ENCODE peak calls at places on chromosomes 16 and 17, in nine cellular contexts. One of them, this sample, is unnamed.

GRCh38 chr17:72576289-72576759 is 455.5 kb downstream of the SOX9 start:
- DNase-seq in AG09319: no peak
- DNase-seq in tibial nerve: no peak
- DNase-seq in fibroblast of the aortic adventitia: no peak
- DNase-seq in fibroblast of lung: no peak
- DNase-seq in Panc1: no peak
- DNase-seq in progenitor cell of endocrine pancreas: no peak
- DNase-seq in MM.1S: no peak
- DNase-seq in neural crest cell: peak
- DNase-seq in this sample: no peak

GRCh38 chr17:64508683-64509082 is 1.9 kb downstream of the CEP95 start:
- DNase-seq in AG09319: no peak
- DNase-seq in tibial nerve: no peak
- DNase-seq in fibroblast of the aortic adventitia: no peak
- DNase-seq in fibroblast of lung: no peak
- DNase-seq in Panc1: no peak
- DNase-seq in progenitor cell of endocrine pancreas: no peak
- DNase-seq in MM.1S: no peak
- DNase-seq in neural crest cell: no peak
- DNase-seq in this sample: no peak

GRCh38 chr17:50502643-50502990 is 5.6 kb upstream of the MYCBPAP start:
- DNase-seq in AG09319: no peak
- DNase-seq in tibial nerve: no peak
- DNase-seq in fibroblast of the aortic adventitia: no peak
- DNase-seq in fibroblast of lung: no peak
- DNase-seq in Panc1: no peak
- DNase-seq in progenitor cell of endocrine pancreas: no peak
- DNase-seq in MM.1S: no peak
- DNase-seq in neural crest cell: no peak
- DNase-seq in this sample: no peak

GRCh38 chr16:85829751-85830445 is 30.4 kb downstream of the COX4I1 start:
- DNase-seq in AG09319: no peak
- DNase-seq in tibial nerve: peak
- DNase-seq in fibroblast of the aortic adventitia: no peak
- DNase-seq in fibroblast of lung: no peak
- DNase-seq in Panc1: no peak
- DNase-seq in progenitor cell of endocrine pancreas: no peak
- DNase-seq in MM.1S: no peak
- DNase-seq in neural crest cell: no peak
- DNase-seq in this sample: no peak

GRCh38 chr16:56368545-56368944 is 56.8 kb downstream of the AMFR start:
- DNase-seq in AG09319: no peak
- DNase-seq in tibial nerve: no peak
- DNase-seq in fibroblast of the aortic adventitia: no peak
- DNase-seq in fibroblast of lung: no peak
- DNase-seq in Panc1: no peak
- DNase-seq in progenitor cell of endocrine pancreas: no peak
- DNase-seq in MM.1S: no peak
- DNase-seq in neural crest cell: no peak
- DNase-seq in this sample: no peak

GRCh38 chr17:12987120-12987519 is 30.7 kb downstream of the ELAC2 start:
- DNase-seq in AG09319: no peak
- DNase-seq in tibial nerve: no peak
- DNase-seq in fibroblast of the aortic adventitia: no peak
- DNase-seq in fibroblast of lung: no peak
- DNase-seq in Panc1: no peak
- DNase-seq in progenitor cell of endocrine pancreas: no peak
- DNase-seq in MM.1S: no peak
- DNase-seq in neural crest cell: no peak
- DNase-seq in this sample: no peak

GRCh38 chr16:85757341-85757822 is 6.5 kb upstream of the C16orf74 start:
- DNase-seq in AG09319: peak
- DNase-seq in tibial nerve: no peak
- DNase-seq in fibroblast of the aortic adventitia: peak
- DNase-seq in fibroblast of lung: peak
- DNase-seq in Panc1: no peak
- DNase-seq in progenitor cell of endocrine pancreas: no peak
- DNase-seq in MM.1S: no peak
- DNase-seq in neural crest cell: no peak
- DNase-seq in this sample: no peak

GRCh38 chr16:63038563-63039131 is 1002.4 kb upstream of the CDH8 start:
- DNase-seq in AG09319: no peak
- DNase-seq in tibial nerve: no peak
- DNase-seq in fibroblast of the aortic adventitia: no peak
- DNase-seq in fibroblast of lung: no peak
- DNase-seq in Panc1: no peak
- DNase-seq in progenitor cell of endocrine pancreas: no peak
- DNase-seq in MM.1S: no peak
- DNase-seq in neural crest cell: no peak
- DNase-seq in this sample: no peak

GRCh38 chr16:89723279-89724250 is 2.2 kb downstream of the ZNF276 start:
- DNase-seq in AG09319: no peak
- DNase-seq in tibial nerve: no peak
- DNase-seq in fibroblast of the aortic adventitia: peak
- DNase-seq in fibroblast of lung: peak
- DNase-seq in Panc1: no peak
- DNase-seq in progenitor cell of endocrine pancreas: no peak
- DNase-seq in MM.1S: no peak
- DNase-seq in neural crest cell: peak
- DNase-seq in this sample: no peak

GRCh38 chr16:85459529-85460251 is 153.4 kb upstream of the GSE1 start:
- DNase-seq in AG09319: no peak
- DNase-seq in tibial nerve: peak
- DNase-seq in fibroblast of the aortic adventitia: no peak
- DNase-seq in fibroblast of lung: no peak
- DNase-seq in Panc1: no peak
- DNase-seq in progenitor cell of endocrine pancreas: no peak
- DNase-seq in MM.1S: no peak
- DNase-seq in neural crest cell: no peak
- DNase-seq in this sample: no peak

GRCh38 chr16:695355-696089 is 5.3 kb upstream of the WDR24 start:
- DNase-seq in AG09319: no peak
- DNase-seq in tibial nerve: no peak
- DNase-seq in fibroblast of the aortic adventitia: no peak
- DNase-seq in fibroblast of lung: no peak
- DNase-seq in Panc1: no peak
- DNase-seq in progenitor cell of endocrine pancreas: no peak
- DNase-seq in MM.1S: no peak
- DNase-seq in neural crest cell: no peak
- DNase-seq in this sample: peak

GRCh38 chr17:6654816-6655731 is 3.5 kb downstream of the C17orf100 start:
- DNase-seq in AG09319: no peak
- DNase-seq in tibial nerve: no peak
- DNase-seq in fibroblast of the aortic adventitia: no peak
- DNase-seq in fibroblast of lung: peak
- DNase-seq in Panc1: no peak
- DNase-seq in progenitor cell of endocrine pancreas: no peak
- DNase-seq in MM.1S: no peak
- DNase-seq in neural crest cell: no peak
- DNase-seq in this sample: peak

GRCh38 chr16:11224894-11225676 is 30.9 kb downstream of the SOCS1 start:
- DNase-seq in AG09319: no peak
- DNase-seq in tibial nerve: no peak
- DNase-seq in fibroblast of the aortic adventitia: no peak
- DNase-seq in fibroblast of lung: no peak
- DNase-seq in Panc1: no peak
- DNase-seq in progenitor cell of endocrine pancreas: no peak
- DNase-seq in MM.1S: peak
- DNase-seq in neural crest cell: no peak
- DNase-seq in this sample: no peak

GRCh38 chr17:9261059-9262029 is 240.0 kb downstream of the NTN1 start:
- DNase-seq in AG09319: no peak
- DNase-seq in tibial nerve: no peak
- DNase-seq in fibroblast of the aortic adventitia: no peak
- DNase-seq in fibroblast of lung: no peak
- DNase-seq in Panc1: no peak
- DNase-seq in progenitor cell of endocrine pancreas: no peak
- DNase-seq in MM.1S: no peak
- DNase-seq in neural crest cell: no peak
- DNase-seq in this sample: no peak

DNA sequence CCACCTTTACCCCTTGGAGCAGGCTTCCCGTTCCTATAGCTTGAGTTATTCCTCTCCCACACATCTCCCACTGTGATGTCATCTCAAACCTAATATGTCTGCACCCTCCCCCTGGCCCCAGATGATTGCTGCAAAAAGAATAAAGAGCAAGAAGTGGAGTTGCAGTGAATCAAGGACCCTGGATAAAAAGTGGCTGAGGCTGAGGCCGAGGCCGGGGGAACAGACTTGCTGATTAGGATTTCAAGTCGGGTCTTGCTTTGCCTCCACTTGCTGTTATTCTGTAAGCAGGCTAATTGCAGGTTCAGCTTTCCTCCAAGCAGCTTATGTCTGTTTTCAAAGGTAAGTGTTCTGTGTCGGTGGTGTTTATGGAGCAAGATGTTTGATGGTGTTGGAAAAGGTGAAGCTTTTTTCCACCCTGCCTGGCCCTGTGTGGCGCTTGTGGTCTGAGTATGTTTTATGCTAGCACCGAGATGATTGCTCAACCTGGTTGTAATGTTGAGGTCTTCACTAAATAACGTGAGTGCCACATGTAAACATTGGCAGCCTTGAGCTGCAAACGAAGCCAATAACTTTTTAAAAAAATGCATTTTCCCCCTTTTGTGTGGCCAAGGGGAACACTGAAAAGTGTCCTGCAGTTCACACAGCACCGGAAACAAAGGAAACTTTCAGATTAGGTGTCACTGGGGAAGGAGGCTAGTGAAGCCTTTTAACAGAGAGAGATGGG is 15.4 kb downstream of the HS3ST3B1 start:
- DNase-seq in AG09319: no peak
- DNase-seq in tibial nerve: no peak
- DNase-seq in fibroblast of the aortic adventitia: no peak
- DNase-seq in fibroblast of lung: no peak
- DNase-seq in Panc1: no peak
- DNase-seq in progenitor cell of endocrine pancreas: no peak
- DNase-seq in MM.1S: no peak
- DNase-seq in neural crest cell: no peak
- DNase-seq in this sample: no peak
- TF ChIP-seq CTCF in AG09319: no peak
- TF ChIP-seq CTCF in tibial nerve: no peak
- TF ChIP-seq CTCF in fibroblast of the aortic adventitia: no peak
- TF ChIP-seq CTCF in fibroblast of lung: no peak
- TF ChIP-seq CTCF in Panc1: no peak
- TF ChIP-seq CTCF in progenitor cell of endocrine pancreas: no peak
- TF ChIP-seq CTCF in MM.1S: no peak
- TF ChIP-seq CTCF in neural crest cell: no peak
- TF ChIP-seq CTCF in this sample: no peak

DNA sequence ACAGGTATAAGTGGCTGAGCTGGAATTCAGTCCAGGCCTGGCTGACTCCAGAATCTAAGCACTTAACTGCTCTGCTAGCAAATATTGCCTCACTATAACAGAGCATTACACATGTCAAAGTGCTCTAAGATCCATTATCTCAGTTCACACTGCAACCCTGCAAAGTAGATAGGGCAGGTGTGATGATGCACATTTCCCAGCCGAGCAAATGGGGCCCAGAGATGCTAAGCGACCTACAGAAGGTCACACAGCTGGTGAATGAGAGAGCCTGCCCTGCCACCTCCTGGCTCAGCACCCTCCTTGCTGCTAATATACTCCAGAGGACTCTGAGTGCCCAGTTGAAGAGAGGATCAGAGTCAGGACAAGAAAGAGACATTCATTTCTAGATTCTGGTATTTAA is 73.6 kb upstream of the CCL1 start:
- DNase-seq in AG09319: no peak
- DNase-seq in tibial nerve: no peak
- DNase-seq in fibroblast of the aortic adventitia: no peak
- DNase-seq in fibroblast of lung: no peak
- DNase-seq in Panc1: no peak
- DNase-seq in progenitor cell of endocrine pancreas: no peak
- DNase-seq in MM.1S: peak
- DNase-seq in neural crest cell: no peak
- DNase-seq in this sample: no peak
- TF ChIP-seq CTCF in AG09319: no peak
- TF ChIP-seq CTCF in tibial nerve: no peak
- TF ChIP-seq CTCF in fibroblast of the aortic adventitia: no peak
- TF ChIP-seq CTCF in fibroblast of lung: no peak
- TF ChIP-seq CTCF in Panc1: no peak
- TF ChIP-seq CTCF in progenitor cell of endocrine pancreas: no peak
- TF ChIP-seq CTCF in MM.1S: peak
- TF ChIP-seq CTCF in neural crest cell: no peak
- TF ChIP-seq CTCF in this sample: no peak

DNA sequence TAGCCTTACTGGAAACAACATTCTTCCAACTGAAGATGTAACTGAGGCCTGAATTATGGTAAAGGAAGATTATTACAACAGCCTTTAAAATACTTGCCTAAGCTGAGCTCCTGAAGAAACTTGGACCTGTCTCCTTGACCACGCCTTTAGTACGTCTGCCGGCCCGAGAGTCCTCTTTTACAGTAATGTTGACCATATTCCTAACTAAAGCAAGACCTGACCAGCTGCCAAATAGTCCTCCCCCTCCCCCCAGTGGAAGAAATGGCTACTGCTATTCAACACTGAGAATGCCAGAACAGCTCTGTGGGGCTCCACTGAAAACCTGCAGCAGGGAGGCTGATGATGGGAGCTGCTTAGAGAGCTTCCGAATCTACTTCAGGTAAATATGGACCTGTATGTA is 12.6 kb upstream of the FOXJ1 start:
- DNase-seq in AG09319: no peak
- DNase-seq in tibial nerve: peak
- DNase-seq in fibroblast of the aortic adventitia: peak
- DNase-seq in fibroblast of lung: peak
- DNase-seq in Panc1: no peak
- DNase-seq in progenitor cell of endocrine pancreas: no peak
- DNase-seq in MM.1S: no peak
- DNase-seq in neural crest cell: no peak
- DNase-seq in this sample: no peak
- TF ChIP-seq CTCF in AG09319: no peak
- TF ChIP-seq CTCF in tibial nerve: no peak
- TF ChIP-seq CTCF in fibroblast of the aortic adventitia: peak
- TF ChIP-seq CTCF in fibroblast of lung: peak
- TF ChIP-seq CTCF in Panc1: no peak
- TF ChIP-seq CTCF in progenitor cell of endocrine pancreas: peak
- TF ChIP-seq CTCF in MM.1S: peak
- TF ChIP-seq CTCF in neural crest cell: peak
- TF ChIP-seq CTCF in this sample: no peak

GRCh38 chr17:16599537-16599936 is 30.5 kb upstream of the ZNF287 start:
- DNase-seq in AG09319: no peak
- DNase-seq in tibial nerve: no peak
- DNase-seq in fibroblast of the aortic adventitia: no peak
- DNase-seq in fibroblast of lung: no peak
- DNase-seq in Panc1: no peak
- DNase-seq in progenitor cell of endocrine pancreas: no peak
- DNase-seq in MM.1S: no peak
- DNase-seq in neural crest cell: no peak
- DNase-seq in this sample: no peak
- TF ChIP-seq CTCF in AG09319: no peak
- TF ChIP-seq CTCF in tibial nerve: no peak
- TF ChIP-seq CTCF in fibroblast of the aortic adventitia: no peak
- TF ChIP-seq CTCF in fibroblast of lung: no peak
- TF ChIP-seq CTCF in Panc1: no peak
- TF ChIP-seq CTCF in progenitor cell of endocrine pancreas: no peak
- TF ChIP-seq CTCF in MM.1S: no peak
- TF ChIP-seq CTCF in neural crest cell: no peak
- TF ChIP-seq CTCF in this sample: no peak

GRCh38 chr16:50067290-50067853 is 1.6 kb downstream of the HEATR3 start:
- DNase-seq in AG09319: peak
- DNase-seq in tibial nerve: peak
- DNase-seq in fibroblast of the aortic adventitia: peak
- DNase-seq in fibroblast of lung: peak
- DNase-seq in Panc1: no peak
- DNase-seq in progenitor cell of endocrine pancreas: no peak
- DNase-seq in MM.1S: peak
- DNase-seq in neural crest cell: peak
- DNase-seq in this sample: peak
- TF ChIP-seq CTCF in AG09319: peak
- TF ChIP-seq CTCF in tibial nerve: no peak
- TF ChIP-seq CTCF in fibroblast of the aortic adventitia: peak
- TF ChIP-seq CTCF in fibroblast of lung: peak
- TF ChIP-seq CTCF in Panc1: no peak
- TF ChIP-seq CTCF in progenitor cell of endocrine pancreas: peak
- TF ChIP-seq CTCF in MM.1S: peak
- TF ChIP-seq CTCF in neural crest cell: peak
- TF ChIP-seq CTCF in this sample: peak

GRCh38 chr16:82709987-82710386 is 83.2 kb downstream of the CDH13 start:
- DNase-seq in AG09319: no peak
- DNase-seq in tibial nerve: no peak
- DNase-seq in fibroblast of the aortic adventitia: no peak
- DNase-seq in fibroblast of lung: no peak
- DNase-seq in Panc1: no peak
- DNase-seq in progenitor cell of endocrine pancreas: no peak
- DNase-seq in MM.1S: no peak
- DNase-seq in neural crest cell: no peak
- DNase-seq in this sample: no peak
- TF ChIP-seq CTCF in AG09319: no peak
- TF ChIP-seq CTCF in tibial nerve: no peak
- TF ChIP-seq CTCF in fibroblast of the aortic adventitia: no peak
- TF ChIP-seq CTCF in fibroblast of lung: no peak
- TF ChIP-seq CTCF in Panc1: no peak
- TF ChIP-seq CTCF in progenitor cell of endocrine pancreas: no peak
- TF ChIP-seq CTCF in MM.1S: no peak
- TF ChIP-seq CTCF in neural crest cell: no peak
- TF ChIP-seq CTCF in this sample: no peak